ENCODE peak calls at places on chromosomes 5 and 9, in six cellular contexts. R, N, G, M, X and H are unnamed samples.

GRCh38 chr5:145775893-145776444 is 59.2 kb downstream of the PRELID2 start:
- DNase-seq in N (no peak), X (no peak), M (peak; percentile 79), R (no peak), G (peak; percentile 93), H (no peak)

GRCh38 chr5:115946655-115947054 is 15.6 kb upstream of the LVRN start:
- DNase-seq in G (peak; percentile 30), N (no peak), X (no peak), M (no peak), R (no peak), H (no peak)

GRCh38 chr5:132023258-132024116 is 12.0 kb upstream of the ACSL6 start:
- DNase-seq in M (no peak), N (no peak), R (no peak), X (no peak), G (no peak), H (no peak)

GRCh38 chr5:5126444-5126843 is 13.7 kb upstream of the ADAMTS16 start:
- DNase-seq in X (no peak), R (peak; percentile 26), M (peak; percentile 81), G (peak; percentile 74), N (no peak), H (no peak)

GRCh38 chr5:141915881-141916336 is 7.8 kb upstream of the DELE1 start:
- DNase-seq in N (no peak), M (no peak), G (no peak), X (no peak), R (no peak), H (no peak)

GRCh38 chr9:78626971-78627370 is 330.0 kb downstream of the PSAT1 start:
- DNase-seq in R (no peak), M (no peak), G (peak; percentile 18), N (no peak), X (no peak), H (no peak)

GRCh38 chr5:116482394-116482793 is 92.2 kb downstream of the SEMA6A start:
- DNase-seq in X (no peak), N (no peak), R (no peak), M (no peak), G (peak; percentile 34), H (no peak)

GRCh38 chr5:136073714-136074113 is 44.9 kb downstream of the TGFBI start:
- DNase-seq in M (no peak), G (no peak), N (no peak), R (no peak), X (no peak), H (no peak)

GRCh38 chr5:5063533-5063953 is 76.6 kb upstream of the ADAMTS16 start:
- DNase-seq in G (no peak), X (no peak), M (no peak), N (peak; percentile 1), R (no peak), H (peak; percentile 25)

GRCh38 chr5:1440098-1440493 is 5.1 kb downstream of the SLC6A3 start:
- DNase-seq in N (no peak), X (no peak), G (no peak), M (no peak), R (no peak), H (no peak)

GRCh38 chr9:24351258-24351657 is 194.4 kb downstream of the IZUMO3 start:
- DNase-seq in N (no peak), G (no peak), X (no peak), R (no peak), M (no peak), H (no peak)

GRCh38 chr9:120281665-120282064 is 298.3 kb downstream of the CDK5RAP2 start:
- DNase-seq in X (no peak), G (no peak), R (no peak), N (no peak), M (no peak), H (no peak)

GRCh38 chr5:74412064-74412463 is 228.5 kb downstream of the ENC1 start:
- DNase-seq in N (no peak), R (peak; percentile 67), X (no peak), M (no peak), G (no peak), H (no peak)

GRCh38 chr9:120532475-120532874 is 47.5 kb downstream of the CDK5RAP2 start:
- DNase-seq in R (no peak), G (peak; percentile 65), M (no peak), X (no peak), N (peak; percentile 22), H (no peak)

GRCh38 chr9:28799876-28800275 is 1226.6 kb upstream of the C9orf72 start:
- DNase-seq in M (no peak), X (no peak), N (no peak), G (no peak), R (no peak), H (no peak)

GRCh38 chr5:139664273-139664693 is 16.1 kb downstream of the CXXC5 start:
- DNase-seq in R (no peak), N (no peak), X (no peak), G (no peak), M (no peak), H (no peak)

GRCh38 chr5:55241756-55242155 is 8.3 kb upstream of the CCNO start:
- DNase-seq in M (no peak), G (no peak), R (peak; percentile 83), N (no peak), X (no peak), H (no peak)

GRCh38 chr9:79693750-79694149 is 122.0 kb downstream of the TLE4 start:
- DNase-seq in N (no peak), X (no peak), M (no peak), R (no peak), G (no peak), H (no peak)

GRCh38 chr5:149887622-149888183 is 56.9 kb downstream of the PDE6A start:
- DNase-seq in M (peak; percentile 30), N (no peak), X (no peak), R (no peak), G (peak; percentile 86), H (no peak)

GRCh38 chr5:111735829-111736228 is 21.2 kb downstream of the NREP start:
- DNase-seq in R (no peak), G (peak; percentile 94), X (no peak), N (no peak), M (peak; percentile 63), H (no peak)

GRCh38 chr5:172311605-172312004 is 28.0 kb upstream of the UBTD2 start:
- DNase-seq in M (no peak), N (no peak), G (no peak), X (no peak), R (no peak), H (no peak)

GRCh38 chr5:159605585-159605984 is 275.3 kb upstream of the IL12B start:
- DNase-seq in M (no peak), N (no peak), G (peak; percentile 78), X (no peak), R (no peak), H (no peak)

GRCh38 chr5:11719888-11720481 is 184.3 kb downstream of the CTNND2 start:
- DNase-seq in X (no peak), M (peak; percentile 38), R (peak; percentile 74), N (no peak), G (no peak), H (peak; percentile 12)

GRCh38 chr5:52787600-52788504 is at the start of the genes ITGA1 and PELO:
- DNase-seq in R (no peak), M (peak; percentile 82), N (peak; percentile 39), G (peak; percentile 95), X (peak; percentile 48), H (peak; percentile 87)

GRCh38 chr5:78698218-78698751 is 49.7 kb upstream of the LHFPL2 start:
- DNase-seq in R (no peak), M (no peak), G (peak; percentile 79), N (no peak), X (no peak), H (no peak)

GRCh38 chr9:107488400-107489143 is 997 bp downstream of the KLF4 start:
- DNase-seq in M (no peak), R (peak; percentile 54), X (no peak), N (no peak), G (peak; percentile 60), H (peak; percentile 43)

GRCh38 chr5:10789726-10790125 is 28.7 kb upstream of the DAP start:
- DNase-seq in M (no peak), N (no peak), R (no peak), X (no peak), G (peak; percentile 88), H (no peak)

GRCh38 chr5:143002459-143003327 is 232.5 kb downstream of the ARHGAP26 start:
- DNase-seq in M (peak; percentile 38), G (peak; percentile 91), X (peak; percentile 53), N (peak; percentile 34), R (peak; percentile 13), H (no peak)

GRCh38 chr9:15144567-15145174 is 162.3 kb downstream of the TTC39B start:
- DNase-seq in G (peak; percentile 21), M (no peak), R (peak; percentile 74), N (no peak), X (no peak), H (no peak)